ENCODE peak calls at places on chromosomes 5 and 9, in seven cellular contexts. One of them, this sample, is unnamed.

GRCh38 chr9:114641974-114642373 is 15.6 kb downstream of the TEX53 start:
- DNase-seq in activated T-cell treated with anti-CD3 and anti-CD28 coated beads, Interleukin-2, amount 50 U/mL, for 72 hours: no peak
- DNase-seq in activated CD8-positive, alpha-beta T cell treated with anti-CD3 and anti-CD28 coated beads, Interleukin-2, amount 10 ng/mL, durations not matched to agents 7 days and 5 days: no peak
- DNase-seq in NCI-H2107: no peak
- DNase-seq in left colon: no peak
- DNase-seq in effector CD4-positive, alpha-beta T cell: no peak
- DNase-seq in naive thymus-derived CD8-positive, alpha-beta T cell: no peak
- DNase-seq in this sample: no peak

GRCh38 chr9:37430841-37431597 is 8.5 kb downstream of the GRHPR start:
- DNase-seq in activated T-cell treated with anti-CD3 and anti-CD28 coated beads, Interleukin-2, amount 50 U/mL, for 72 hours: no peak
- DNase-seq in activated CD8-positive, alpha-beta T cell treated with anti-CD3 and anti-CD28 coated beads, Interleukin-2, amount 10 ng/mL, durations not matched to agents 7 days and 5 days: no peak
- DNase-seq in NCI-H2107: peak
- DNase-seq in left colon: peak
- DNase-seq in effector CD4-positive, alpha-beta T cell: no peak
- DNase-seq in naive thymus-derived CD8-positive, alpha-beta T cell: no peak
- DNase-seq in this sample: no peak

GRCh38 chr9:130732793-130733221 is 39.2 kb downstream of the EXOSC2 start:
- DNase-seq in activated T-cell treated with anti-CD3 and anti-CD28 coated beads, Interleukin-2, amount 50 U/mL, for 72 hours: no peak
- DNase-seq in activated CD8-positive, alpha-beta T cell treated with anti-CD3 and anti-CD28 coated beads, Interleukin-2, amount 10 ng/mL, durations not matched to agents 7 days and 5 days: no peak
- DNase-seq in NCI-H2107: no peak
- DNase-seq in left colon: no peak
- DNase-seq in effector CD4-positive, alpha-beta T cell: no peak
- DNase-seq in naive thymus-derived CD8-positive, alpha-beta T cell: no peak
- DNase-seq in this sample: no peak

GRCh38 chr9:123176230-123176629 is 92.2 kb downstream of the STRBP start:
- DNase-seq in activated T-cell treated with anti-CD3 and anti-CD28 coated beads, Interleukin-2, amount 50 U/mL, for 72 hours: no peak
- DNase-seq in activated CD8-positive, alpha-beta T cell treated with anti-CD3 and anti-CD28 coated beads, Interleukin-2, amount 10 ng/mL, durations not matched to agents 7 days and 5 days: no peak
- DNase-seq in NCI-H2107: no peak
- DNase-seq in left colon: no peak
- DNase-seq in effector CD4-positive, alpha-beta T cell: no peak
- DNase-seq in naive thymus-derived CD8-positive, alpha-beta T cell: no peak
- DNase-seq in this sample: no peak

GRCh38 chr5:131224387-131225191 is 39.3 kb upstream of the CDC42SE2 start:
- DNase-seq in activated T-cell treated with anti-CD3 and anti-CD28 coated beads, Interleukin-2, amount 50 U/mL, for 72 hours: no peak
- DNase-seq in activated CD8-positive, alpha-beta T cell treated with anti-CD3 and anti-CD28 coated beads, Interleukin-2, amount 10 ng/mL, durations not matched to agents 7 days and 5 days: peak
- DNase-seq in NCI-H2107: no peak
- DNase-seq in left colon: peak
- DNase-seq in effector CD4-positive, alpha-beta T cell: no peak
- DNase-seq in naive thymus-derived CD8-positive, alpha-beta T cell: no peak
- DNase-seq in this sample: peak

GRCh38 chr5:33850100-33850594 is 41.6 kb downstream of the ADAMTS12 start:
- DNase-seq in activated T-cell treated with anti-CD3 and anti-CD28 coated beads, Interleukin-2, amount 50 U/mL, for 72 hours: peak
- DNase-seq in activated CD8-positive, alpha-beta T cell treated with anti-CD3 and anti-CD28 coated beads, Interleukin-2, amount 10 ng/mL, durations not matched to agents 7 days and 5 days: peak
- DNase-seq in NCI-H2107: no peak
- DNase-seq in left colon: peak
- DNase-seq in effector CD4-positive, alpha-beta T cell: no peak
- DNase-seq in naive thymus-derived CD8-positive, alpha-beta T cell: peak
- DNase-seq in this sample: peak

GRCh38 chr5:115553082-115553481 is 8.5 kb upstream of the FEM1C start:
- DNase-seq in activated T-cell treated with anti-CD3 and anti-CD28 coated beads, Interleukin-2, amount 50 U/mL, for 72 hours: no peak
- DNase-seq in activated CD8-positive, alpha-beta T cell treated with anti-CD3 and anti-CD28 coated beads, Interleukin-2, amount 10 ng/mL, durations not matched to agents 7 days and 5 days: no peak
- DNase-seq in NCI-H2107: no peak
- DNase-seq in left colon: no peak
- DNase-seq in effector CD4-positive, alpha-beta T cell: no peak
- DNase-seq in naive thymus-derived CD8-positive, alpha-beta T cell: no peak
- DNase-seq in this sample: no peak

GRCh38 chr5:67543704-67544103 is 347.1 kb upstream of the CD180 start:
- DNase-seq in activated T-cell treated with anti-CD3 and anti-CD28 coated beads, Interleukin-2, amount 50 U/mL, for 72 hours: no peak
- DNase-seq in activated CD8-positive, alpha-beta T cell treated with anti-CD3 and anti-CD28 coated beads, Interleukin-2, amount 10 ng/mL, durations not matched to agents 7 days and 5 days: no peak
- DNase-seq in NCI-H2107: no peak
- DNase-seq in left colon: no peak
- DNase-seq in effector CD4-positive, alpha-beta T cell: no peak
- DNase-seq in naive thymus-derived CD8-positive, alpha-beta T cell: no peak
- DNase-seq in this sample: no peak

GRCh38 chr5:155125696-155126095 is 112.1 kb downstream of the KIF4B start:
- DNase-seq in activated T-cell treated with anti-CD3 and anti-CD28 coated beads, Interleukin-2, amount 50 U/mL, for 72 hours: no peak
- DNase-seq in activated CD8-positive, alpha-beta T cell treated with anti-CD3 and anti-CD28 coated beads, Interleukin-2, amount 10 ng/mL, durations not matched to agents 7 days and 5 days: no peak
- DNase-seq in NCI-H2107: no peak
- DNase-seq in left colon: no peak
- DNase-seq in effector CD4-positive, alpha-beta T cell: no peak
- DNase-seq in naive thymus-derived CD8-positive, alpha-beta T cell: no peak
- DNase-seq in this sample: no peak

GRCh38 chr5:14577964-14578363 is 3.6 kb upstream of the OTULINL start:
- DNase-seq in activated T-cell treated with anti-CD3 and anti-CD28 coated beads, Interleukin-2, amount 50 U/mL, for 72 hours: no peak
- DNase-seq in activated CD8-positive, alpha-beta T cell treated with anti-CD3 and anti-CD28 coated beads, Interleukin-2, amount 10 ng/mL, durations not matched to agents 7 days and 5 days: no peak
- DNase-seq in NCI-H2107: no peak
- DNase-seq in left colon: no peak
- DNase-seq in effector CD4-positive, alpha-beta T cell: no peak
- DNase-seq in naive thymus-derived CD8-positive, alpha-beta T cell: no peak
- DNase-seq in this sample: no peak

GRCh38 chr5:160118349-160119141 is 705 bp downstream of the PWWP2A start:
- DNase-seq in activated T-cell treated with anti-CD3 and anti-CD28 coated beads, Interleukin-2, amount 50 U/mL, for 72 hours: peak
- DNase-seq in activated CD8-positive, alpha-beta T cell treated with anti-CD3 and anti-CD28 coated beads, Interleukin-2, amount 10 ng/mL, durations not matched to agents 7 days and 5 days: peak
- DNase-seq in NCI-H2107: no peak
- DNase-seq in left colon: peak
- DNase-seq in effector CD4-positive, alpha-beta T cell: peak
- DNase-seq in naive thymus-derived CD8-positive, alpha-beta T cell: peak
- DNase-seq in this sample: no peak

GRCh38 chr9:71628247-71628646 is 140.1 kb downstream of the CEMIP2 start:
- DNase-seq in activated T-cell treated with anti-CD3 and anti-CD28 coated beads, Interleukin-2, amount 50 U/mL, for 72 hours: no peak
- DNase-seq in activated CD8-positive, alpha-beta T cell treated with anti-CD3 and anti-CD28 coated beads, Interleukin-2, amount 10 ng/mL, durations not matched to agents 7 days and 5 days: no peak
- DNase-seq in NCI-H2107: no peak
- DNase-seq in left colon: no peak
- DNase-seq in effector CD4-positive, alpha-beta T cell: no peak
- DNase-seq in naive thymus-derived CD8-positive, alpha-beta T cell: no peak
- DNase-seq in this sample: no peak

GRCh38 chr5:16754621-16755020 is 137.8 kb upstream of the RETREG1 start:
- DNase-seq in activated T-cell treated with anti-CD3 and anti-CD28 coated beads, Interleukin-2, amount 50 U/mL, for 72 hours: no peak
- DNase-seq in activated CD8-positive, alpha-beta T cell treated with anti-CD3 and anti-CD28 coated beads, Interleukin-2, amount 10 ng/mL, durations not matched to agents 7 days and 5 days: no peak
- DNase-seq in NCI-H2107: no peak
- DNase-seq in left colon: no peak
- DNase-seq in effector CD4-positive, alpha-beta T cell: no peak
- DNase-seq in naive thymus-derived CD8-positive, alpha-beta T cell: no peak
- DNase-seq in this sample: no peak

GRCh38 chr9:96279927-96280326 is 22.0 kb downstream of the HSD17B3 start:
- DNase-seq in activated T-cell treated with anti-CD3 and anti-CD28 coated beads, Interleukin-2, amount 50 U/mL, for 72 hours: no peak
- DNase-seq in activated CD8-positive, alpha-beta T cell treated with anti-CD3 and anti-CD28 coated beads, Interleukin-2, amount 10 ng/mL, durations not matched to agents 7 days and 5 days: no peak
- DNase-seq in NCI-H2107: no peak
- DNase-seq in left colon: no peak
- DNase-seq in effector CD4-positive, alpha-beta T cell: no peak
- DNase-seq in naive thymus-derived CD8-positive, alpha-beta T cell: no peak
- DNase-seq in this sample: no peak

GRCh38 chr9:23483566-23483965 is 342.5 kb downstream of the ELAVL2 start:
- DNase-seq in activated T-cell treated with anti-CD3 and anti-CD28 coated beads, Interleukin-2, amount 50 U/mL, for 72 hours: no peak
- DNase-seq in activated CD8-positive, alpha-beta T cell treated with anti-CD3 and anti-CD28 coated beads, Interleukin-2, amount 10 ng/mL, durations not matched to agents 7 days and 5 days: no peak
- DNase-seq in NCI-H2107: no peak
- DNase-seq in left colon: no peak
- DNase-seq in effector CD4-positive, alpha-beta T cell: no peak
- DNase-seq in naive thymus-derived CD8-positive, alpha-beta T cell: no peak
- DNase-seq in this sample: no peak